ENCODE peak calls at places on chromosomes 5 and 9, in four cellular contexts. H, A, T and G are unnamed samples.

GRCh38 chr5:27130587-27130986 is 92.2 kb upstream of the CDH9 start:
- DNase-seq in H (no peak), A (no peak), T (no peak), G (no peak)

GRCh38 chr9:71984388-71985069 is 73.1 kb downstream of the C9orf85 start:
- DNase-seq in H (peak; percentile 29), A (no peak), T (peak; percentile 35), G (no peak)

GRCh38 chr5:175325681-175326080 is 118.3 kb downstream of the DRD1 start:
- DNase-seq in H (peak; percentile 20), A (no peak), T (no peak), G (no peak)

GRCh38 chr5:123487298-123487697 is 24.7 kb upstream of the CSNK1G3 start:
- DNase-seq in H (peak; percentile 6), A (no peak), T (no peak), G (no peak)

GRCh38 chr9:123401879-123402513 is 46.0 kb downstream of the CRB2 start:
- DNase-seq in H (peak; percentile 27), A (no peak), T (no peak), G (no peak)

GRCh38 chr5:16178745-16179372 is 732 bp downstream of the MARCHF11 start:
- DNase-seq in H (no peak), A (peak; percentile 86), T (peak; percentile 48), G (peak; percentile 85)

GRCh38 chr5:90226433-90227099 is 183.0 kb downstream of the CETN3 start:
- DNase-seq in H (no peak), A (no peak), T (no peak), G (no peak)

GRCh38 chr9:69198526-69199250 is 24.6 kb downstream of the TJP2 start:
- DNase-seq in H (no peak), A (no peak), T (no peak), G (no peak)

GRCh38 chr5:79878721-79879336 is 112.2 kb downstream of the MTX3 start:
- DNase-seq in H (no peak), A (no peak), T (no peak), G (no peak)

GRCh38 chr5:176440932-176441706 is 7.1 kb upstream of the FAF2 start:
- DNase-seq in H (no peak), A (no peak), T (no peak), G (no peak)

GRCh38 chr5:68450245-68450852 is 234.8 kb downstream of the PIK3R1 start:
- DNase-seq in H (peak; percentile 60), A (no peak), T (no peak), G (no peak)

GRCh38 chr5:73355083-73355482 is 93.5 kb downstream of the FOXD1 start:
- DNase-seq in H (no peak), A (no peak), T (no peak), G (no peak)

GRCh38 chr5:10581424-10581748 is 17.5 kb downstream of the ANKRD33B start:
- DNase-seq in H (no peak), A (no peak), T (no peak), G (no peak)

GRCh38 chr9:14313951-14314423 is at the start of gene NFIB:
- DNase-seq in H (no peak), A (peak; percentile 81), T (no peak), G (peak; percentile 57)

GRCh38 chr9:113963017-113963620 is 87.0 kb downstream of the ZNF618 start:
- DNase-seq in H (no peak), A (no peak), T (peak; percentile 37), G (peak; percentile 42)

GRCh38 chr5:35876454-35876853 is 19.8 kb downstream of the IL7R start:
- DNase-seq in H (no peak), A (no peak), T (no peak), G (no peak)

GRCh38 chr5:171223927-171224326 is 85.1 kb upstream of the TLX3 start:
- DNase-seq in H (no peak), A (no peak), T (no peak), G (no peak)

GRCh38 chr9:104808030-104808614 is 44.2 kb downstream of the NIPSNAP3B start:
- DNase-seq in H (no peak), A (peak; percentile 46), T (no peak), G (no peak)

GRCh38 chr9:117678882-117679281 is 25.3 kb upstream of the TLR4 start:
- DNase-seq in H (no peak), A (no peak), T (no peak), G (no peak)

GRCh38 chr5:157821822-157822622 is 36.9 kb downstream of the CLINT1 start:
- DNase-seq in H (peak; percentile 10), A (no peak), T (no peak), G (no peak)

GRCh38 chr5:130065617-130066016 is 161.4 kb downstream of the CHSY3 start:
- DNase-seq in H (no peak), A (no peak), T (no peak), G (no peak)

DNA sequence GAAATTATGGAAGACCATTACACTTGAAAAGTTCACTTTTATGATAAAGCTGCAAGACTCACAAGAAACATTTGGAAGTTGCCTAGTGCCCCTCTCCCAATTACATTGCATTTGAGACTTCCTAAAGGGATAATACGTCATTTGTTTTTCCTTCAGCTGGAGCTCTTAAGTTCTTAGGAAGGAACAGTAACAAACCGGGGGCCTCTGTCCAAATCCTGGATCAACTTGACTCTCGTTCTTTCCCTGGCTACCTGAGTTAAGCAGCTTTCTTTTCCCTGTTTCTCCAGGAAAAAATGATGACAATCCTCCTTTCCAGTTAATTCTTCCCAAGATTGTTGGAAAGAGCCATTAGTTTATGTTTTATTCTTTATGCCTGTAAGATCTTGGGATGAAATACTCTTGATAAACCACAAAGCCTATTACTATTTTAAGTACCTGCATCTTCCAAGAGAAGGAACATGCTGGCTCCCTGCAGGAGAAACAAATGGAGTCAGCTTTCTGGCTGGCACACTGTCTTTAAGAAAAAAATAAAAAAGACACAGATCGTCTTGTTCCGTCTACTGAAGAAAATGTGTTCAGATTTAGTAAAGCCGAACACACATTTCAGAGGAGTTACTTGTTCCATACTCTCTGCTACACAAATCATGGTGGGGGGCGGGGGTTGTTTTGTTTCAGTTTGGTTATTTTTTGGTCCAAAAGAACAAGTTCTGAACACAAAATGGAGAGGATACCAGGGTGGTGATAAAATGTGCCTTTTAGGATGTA is 297.8 kb downstream of the EFNA5 start:
- DNase-seq in H (no peak), A (no peak), T (no peak), G (no peak)
- H3K27ac ChIP-seq in H (no peak overlapping the region), A (no peak overlapping the region), T (no peak overlapping the region), G (no peak overlapping the region)

DNA sequence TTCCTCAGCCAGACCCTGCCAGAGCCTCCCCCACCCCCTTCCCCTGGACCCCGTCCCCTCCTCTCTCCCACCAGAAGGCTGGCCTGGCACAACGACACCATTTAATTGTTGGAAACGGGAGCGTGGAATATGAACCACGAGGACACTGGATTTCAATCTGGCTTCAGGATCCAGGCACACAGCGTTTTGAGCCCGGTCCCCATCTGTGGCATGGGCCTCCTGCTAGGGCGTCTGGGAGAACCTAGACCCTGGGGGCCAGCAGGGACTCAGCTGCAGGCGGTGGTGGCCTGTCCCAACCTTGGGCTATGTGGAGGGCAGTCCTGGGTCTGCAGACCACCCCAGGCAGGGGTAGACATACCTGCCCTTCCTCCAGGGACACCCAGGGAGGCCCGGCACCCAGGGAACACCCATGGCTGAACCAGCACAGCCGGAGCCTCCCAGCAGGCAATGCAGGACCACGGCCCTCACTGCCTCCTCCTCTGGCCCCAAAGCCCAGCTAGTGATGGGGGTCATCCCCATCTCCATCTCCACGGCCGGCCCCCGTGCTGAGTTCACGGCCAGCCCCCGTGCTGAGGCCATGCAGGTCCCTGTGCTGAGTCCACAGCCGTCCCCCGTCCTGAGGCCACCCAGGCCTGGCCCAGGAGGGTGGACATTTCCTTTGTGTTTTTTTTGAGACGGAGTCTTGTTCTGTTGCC is 18.4 kb upstream of the UBAC1 start:
- DNase-seq in H (no peak), A (no peak), T (no peak), G (no peak)
- H3K4me3 ChIP-seq in H (no peak overlapping the region), A (no peak overlapping the region), T (no peak overlapping the region), G (no peak overlapping the region)

GRCh38 chr5:82092-82491 is 9.9 kb upstream of the PLEKHG4B start:
- DNase-seq in H (no peak), A (no peak), T (no peak), G (no peak)

GRCh38 chr5:82570-82969 is 9.4 kb upstream of the PLEKHG4B start:
- DNase-seq in H (no peak), A (no peak), T (no peak), G (no peak)

GRCh38 chr5:81391-82021 is 10.5 kb upstream of the PLEKHG4B start:
- DNase-seq in H (no peak), A (no peak), T (no peak), G (no peak)

GRCh38 chr5:83029-83428 is 8.9 kb upstream of the PLEKHG4B start:
- DNase-seq in H (no peak), A (no peak), T (no peak), G (no peak)

DNA sequence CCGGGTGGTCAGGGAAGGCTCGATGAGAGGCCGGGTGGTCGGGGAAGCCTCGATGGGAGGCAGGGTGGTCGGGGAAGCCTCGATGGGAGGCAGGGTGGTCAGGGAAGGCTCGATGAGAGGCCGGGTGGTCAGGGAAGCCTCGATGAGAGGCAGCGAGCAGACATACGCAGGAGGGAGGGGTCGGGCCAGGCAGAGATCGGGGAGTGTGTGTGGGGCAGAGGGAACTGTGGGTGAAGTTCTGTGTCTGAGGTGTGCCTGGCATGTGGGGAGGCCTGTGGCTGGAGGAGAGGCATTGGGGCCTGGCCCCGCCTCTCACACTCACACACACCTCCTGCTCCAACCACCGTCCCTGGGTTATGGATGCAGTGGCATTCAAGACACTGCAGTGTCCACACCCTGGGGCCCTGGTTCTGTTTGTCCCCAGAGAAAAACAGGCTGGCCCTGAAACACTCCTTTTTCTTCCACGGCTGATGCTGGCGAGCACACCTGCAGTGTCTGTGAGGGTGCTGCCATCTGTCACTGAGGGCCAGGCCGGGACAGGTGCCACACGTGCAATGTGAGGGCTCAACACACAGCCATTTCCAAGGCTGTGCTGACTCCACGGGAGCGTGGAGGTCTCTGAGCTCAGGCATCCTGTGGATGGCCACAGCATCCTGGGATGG is 6.5 kb upstream of the PLEKHG4B start:
- DNase-seq in H (no peak), A (no peak), T (peak; percentile 16), G (no peak)
- H3K27ac ChIP-seq in H (no peak overlapping the region), A (no peak overlapping the region), T (no peak overlapping the region), G (no peak overlapping the region)

GRCh38 chr5:121640298-121640697 is 211.4 kb upstream of the FTMT start:
- DNase-seq in H (no peak), A (no peak), T (no peak), G (no peak)

GRCh38 chr5:121630402-121630801 is 221.3 kb upstream of the FTMT start:
- DNase-seq in H (no peak), A (no peak), T (no peak), G (no peak)

DNA sequence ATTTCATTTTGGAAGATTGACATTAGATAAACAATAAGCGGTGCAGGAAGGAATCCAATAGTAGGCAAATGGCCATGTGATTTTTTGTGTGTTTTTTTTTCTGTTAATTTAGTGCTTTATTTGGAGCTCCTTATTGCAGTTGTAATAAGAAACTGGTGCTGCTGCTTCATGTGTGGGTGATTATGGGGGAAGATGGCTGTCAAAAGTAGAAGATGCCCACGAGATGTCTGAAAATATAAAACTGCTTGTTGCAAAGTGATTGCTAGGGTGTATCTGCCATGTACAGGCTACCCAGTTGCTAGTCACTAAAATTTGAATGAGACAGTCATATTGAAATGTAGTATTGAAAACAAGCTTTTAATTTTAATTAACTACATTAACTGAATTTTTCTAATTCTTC is 216.7 kb upstream of the FTMT start:
- DNase-seq in H (no peak), A (no peak), T (no peak), G (no peak)
- H3K4me3 ChIP-seq in H (no peak overlapping the region), A (no peak overlapping the region), T (no peak overlapping the region), G (no peak overlapping the region)